ENCODE peak calls at places on chromosomes 7 and 10, in six cellular contexts. Y is cardiac fibroblast; F is GM12865; H is activated CD8-positive, alpha-beta memory T cell treated with anti-CD3 and anti-CD28 coated beads for 48 hours; C is Calu3; U is T-helper 9 cell. B is an unnamed sample.

GRCh38 chr7:90624128-90624980 is 28.2 kb downstream of the CDK14 start:
- DNase-seq in Y (peak), F (no peak), H (no peak), C (no peak), U (no peak), B (no peak)

GRCh38 chr7:92835140-92835850 is 1.1 kb downstream of the CDK6 start:
- DNase-seq in Y (peak), F (peak), H (peak), C (peak), U (peak), B (peak)

GRCh38 chr10:3735175-3735574 is 49.8 kb downstream of the KLF6 start:
- DNase-seq in Y (no peak), F (no peak), H (no peak), C (no peak), U (no peak), B (no peak)

GRCh38 chr7:111074772-111075152 is 16.2 kb upstream of the LRRN3 start:
- DNase-seq in Y (no peak), F (no peak), H (no peak), C (no peak), U (no peak), B (no peak)

GRCh38 chr7:2710901-2711551 is 23.0 kb downstream of the AMZ1 start:
- DNase-seq in Y (no peak), F (peak), H (no peak), C (no peak), U (peak), B (no peak)

GRCh38 chr7:32222251-32222900 is 152.2 kb upstream of the PDE1C start:
- DNase-seq in Y (no peak), F (no peak), H (no peak), C (no peak), U (no peak), B (no peak)

GRCh38 chr7:79430391-79430790 is 23.1 kb downstream of the MAGI2 start:
- DNase-seq in Y (no peak), F (no peak), H (no peak), C (no peak), U (no peak), B (no peak)

GRCh38 chr10:96752380-96752779 is 32.1 kb upstream of the PIK3AP1 start:
- DNase-seq in Y (no peak), F (no peak), H (no peak), C (no peak), U (no peak), B (no peak)

GRCh38 chr10:27742926-27743735 is 2.5 kb downstream of the MKX start:
- DNase-seq in Y (peak), F (no peak), H (no peak), C (peak), U (no peak), B (no peak)

GRCh38 chr7:134943785-134944400 is 42.4 kb upstream of the AGBL3 start:
- DNase-seq in Y (peak), F (peak), H (no peak), C (peak), U (no peak), B (no peak)

GRCh38 chr7:47073284-47073683 is 508.6 kb downstream of the TNS3 start:
- DNase-seq in Y (no peak), F (no peak), H (no peak), C (no peak), U (no peak), B (no peak)

GRCh38 chr7:87689374-87689773 is 61.2 kb downstream of the RUNDC3B start:
- DNase-seq in Y (no peak), F (no peak), H (no peak), C (no peak), U (no peak), B (no peak)

GRCh38 chr10:7659560-7659959 is 7.2 kb downstream of the ITIH5 start:
- DNase-seq in Y (no peak), F (no peak), H (no peak), C (no peak), U (no peak), B (no peak)

GRCh38 chr7:14023838-14024237 is 34.4 kb upstream of the ETV1 start:
- DNase-seq in Y (peak), F (no peak), H (no peak), C (no peak), U (no peak), B (no peak)

GRCh38 chr7:123879628-123880027 is 34.7 kb downstream of the HYAL4 start:
- DNase-seq in Y (no peak), F (no peak), H (no peak), C (no peak), U (no peak), B (no peak)

GRCh38 chr10:132123606-132124005 is 57.9 kb downstream of the JAKMIP3 start:
- DNase-seq in Y (no peak), F (no peak), H (no peak), C (no peak), U (no peak), B (no peak)

GRCh38 chr7:131774419-131775220 is 218.2 kb upstream of the PODXL start:
- DNase-seq in Y (no peak), F (no peak), H (no peak), C (no peak), U (no peak), B (no peak)

GRCh38 chr10:86366033-86366901 is at the start of gene GRID1:
- DNase-seq in Y (no peak), F (no peak), H (no peak), C (peak), U (no peak), B (no peak)

GRCh38 chr10:113139695-113140094 is 189.6 kb downstream of the TCF7L2 start:
- DNase-seq in Y (peak), F (no peak), H (no peak), C (no peak), U (no peak), B (no peak)

GRCh38 chr10:46104071-46104585 is 58.1 kb upstream of the MSMB start:
- DNase-seq in Y (no peak), F (no peak), H (no peak), C (no peak), U (no peak), B (no peak)

GRCh38 chr7:124275411-124275810 is 242.5 kb upstream of the TMEM229A start:
- DNase-seq in Y (no peak), F (no peak), H (no peak), C (no peak), U (no peak), B (no peak)

GRCh38 chr7:23334482-23335056 is 35.4 kb downstream of the MALSU1 start:
- DNase-seq in Y (peak), F (no peak), H (no peak), C (peak), U (no peak), B (no peak)

GRCh38 chr7:157389951-157390730 is 53.3 kb downstream of the DNAJB6 start:
- DNase-seq in Y (peak), F (no peak), H (no peak), C (no peak), U (no peak), B (no peak)

GRCh38 chr10:35259769-35260397 is 76.4 kb upstream of the CCNY start:
- DNase-seq in Y (peak), F (no peak), H (no peak), C (no peak), U (no peak), B (no peak)

GRCh38 chr7:30927040-30927439 is 15.4 kb downstream of the AQP1 start:
- DNase-seq in Y (no peak), F (no peak), H (no peak), C (no peak), U (no peak), B (peak)

GRCh38 chr7:123191132-123191531 is 8.6 kb downstream of the SLC13A1 start:
- DNase-seq in Y (peak), F (peak), H (no peak), C (peak), U (no peak), B (no peak)

GRCh38 chr7:22660293-22660692 is 66.7 kb upstream of the IL6 start:
- DNase-seq in Y (no peak), F (no peak), H (no peak), C (no peak), U (no peak), B (no peak)

GRCh38 chr7:87047-87446 is 105.3 kb upstream of the FAM20C start:
- DNase-seq in Y (no peak), F (no peak), H (no peak), C (no peak), U (no peak), B (no peak)

GRCh38 chr10:58631715-58632114 is 119.0 kb downstream of the BICC1 start:
- DNase-seq in Y (peak), F (no peak), H (no peak), C (no peak), U (no peak), B (no peak)

GRCh38 chr7:155733582-155734444 is 78.5 kb downstream of the SHH start:
- DNase-seq in Y (no peak), F (no peak), H (no peak), C (no peak), U (no peak), B (no peak)

B was measured in CD8-positive, alpha-beta T cell.